ENCODE peak calls at places on chromosomes 1 and 21, in six cellular contexts. B is activated naive CD4-positive, alpha-beta T cell treated with anti-CD3 and anti-CD28 coated beads, Interleukin-2, amount 10 ng/mL, durations not matched to agents 7 days and 5 days; R is effector CD4-positive, alpha-beta T cell; J is 8988T; W is activated CD4-positive, alpha-beta T cell treated with anti-CD3 and anti-CD28 coated beads for 48 hours; X is stimulated activated CD4-positive, alpha-beta T cell treated with anti-CD3 and anti-CD28 coated beads, Interleukin-2, amount 100 ng/mL, for 48 hours. E is an unnamed sample.

GRCh38 chr1:170196490-170196889 is 50.7 kb downstream of the NTMT2 start:
- DNase-seq in B (no peak), R (no peak), J (no peak), W (no peak), X (no peak), E (no peak)

GRCh38 chr1:112264553-112264952 is 131.5 kb upstream of the CTTNBP2NL start:
- DNase-seq in B (no peak), R (no peak), J (no peak), W (no peak), X (no peak), E (no peak)

GRCh38 chr1:209567788-209568187 is 15.7 kb upstream of the CAMK1G start:
- DNase-seq in B (no peak), R (no peak), J (no peak), W (no peak), X (no peak), E (no peak)

GRCh38 chr1:239247299-239247698 is 139.1 kb upstream of the CHRM3 start:
- DNase-seq in B (no peak), R (no peak), J (no peak), W (no peak), X (no peak), E (no peak)

GRCh38 chr1:14945132-14946010 is 208.2 kb upstream of the TMEM51 start:
- DNase-seq in B (no peak), R (no peak), J (no peak), W (no peak), X (no peak), E (no peak)

GRCh38 chr1:154609398-154610380 is 1.7 kb upstream of the ADAR start:
- DNase-seq in B (peak; percentile 75), R (peak; percentile 42), J (no peak), W (peak; percentile 68), X (peak; percentile 34), E (peak; percentile 64)

GRCh38 chr1:201605385-201605747 is 66.4 kb downstream of the NAV1 start:
- DNase-seq in B (no peak), R (no peak), J (no peak), W (no peak), X (no peak), E (no peak)

GRCh38 chr1:199549424-199549823 is 478.1 kb upstream of the NR5A2 start:
- DNase-seq in B (no peak), R (no peak), J (no peak), W (no peak), X (no peak), E (no peak)

GRCh38 chr1:241714321-241715218 is 62.5 kb downstream of the WDR64 start:
- DNase-seq in B (no peak), R (no peak), J (no peak), W (no peak), X (no peak), E (no peak)

GRCh38 chr1:64469121-64469520 is 808 bp upstream of the CACHD1 start:
- DNase-seq in B (no peak), R (no peak), J (no peak), W (no peak), X (no peak), E (no peak)

GRCh38 chr1:94247146-94248094 is 10.0 kb upstream of the ARHGAP29 start:
- DNase-seq in B (peak; percentile 38), R (no peak), J (peak; percentile 45), W (peak; percentile 51), X (peak; percentile 37), E (no peak)

GRCh38 chr1:59422921-59423575 is 126.2 kb downstream of the FGGY start:
- DNase-seq in B (no peak), R (no peak), J (no peak), W (no peak), X (no peak), E (no peak)

GRCh38 chr1:15031251-15031930 is 122.2 kb upstream of the TMEM51 start:
- DNase-seq in B (no peak), R (no peak), J (no peak), W (no peak), X (no peak), E (no peak)

GRCh38 chr1:232114985-232115384 is 488.4 kb downstream of the DISC1 start:
- DNase-seq in B (no peak), R (no peak), J (no peak), W (no peak), X (no peak), E (no peak)

GRCh38 chr1:174116042-174116441 is 43.3 kb upstream of the RABGAP1L start:
- DNase-seq in B (no peak), R (no peak), J (no peak), W (no peak), X (no peak), E (no peak)

GRCh38 chr1:186531561-186532165 is 70.7 kb upstream of the PDC start:
- DNase-seq in B (no peak), R (no peak), J (no peak), W (no peak), X (no peak), E (no peak)

GRCh38 chr1:84505167-84506001 is 802 bp upstream of the SPATA1 start:
- DNase-seq in B (peak; percentile 21), R (no peak), J (peak; percentile 17), W (no peak), X (no peak), E (no peak)

GRCh38 chr1:184461321-184461720 is 74.5 kb downstream of the C1orf21 start:
- DNase-seq in B (no peak), R (no peak), J (no peak), W (no peak), X (no peak), E (no peak)

GRCh38 chr1:78919150-78919549 is 87.4 kb downstream of the ADGRL4 start:
- DNase-seq in B (no peak), R (no peak), J (no peak), W (no peak), X (no peak), E (no peak)

GRCh38 chr1:235919797-235920475 is 53.2 kb upstream of the LYST start:
- DNase-seq in B (no peak), R (no peak), J (no peak), W (no peak), X (no peak), E (no peak)

GRCh38 chr1:110482662-110483307 is 31.8 kb downstream of the PROK1 start:
- DNase-seq in B (no peak), R (no peak), J (no peak), W (no peak), X (no peak), E (no peak)

GRCh38 chr1:164765993-164766720 is 207.2 kb downstream of the PBX1 start:
- DNase-seq in B (no peak), R (no peak), J (no peak), W (no peak), X (no peak), E (no peak)

GRCh38 chr1:62301726-62302390 is 17.4 kb downstream of the KANK4 start:
- DNase-seq in B (no peak), R (no peak), J (no peak), W (no peak), X (no peak), E (no peak)

GRCh38 chr1:197485790-197486189 is 217.7 kb downstream of the CRB1 start:
- DNase-seq in B (no peak), R (no peak), J (no peak), W (no peak), X (no peak), E (no peak)

GRCh38 chr1:15195420-15196052 is 42.0 kb downstream of the TMEM51 start:
- DNase-seq in B (no peak), R (no peak), J (no peak), W (no peak), X (no peak), E (no peak)

GRCh38 chr1:28282426-28283407 is 23.4 kb downstream of the SESN2 start:
- DNase-seq in B (no peak), R (no peak), J (no peak), W (no peak), X (no peak), E (no peak)

GRCh38 chr1:97105531-97105930 is 383.9 kb downstream of the PTBP2 start:
- DNase-seq in B (no peak), R (no peak), J (no peak), W (no peak), X (no peak), E (no peak)

GRCh38 chr1:80542231-80542630 is 1258.5 kb upstream of the ADGRL2 start:
- DNase-seq in B (no peak), R (no peak), J (no peak), W (no peak), X (no peak), E (no peak)

GRCh38 chr1:116306837-116307442 is 66.1 kb upstream of the ATP1A1 start:
- DNase-seq in B (no peak), R (no peak), J (no peak), W (no peak), X (no peak), E (no peak)

GRCh38 chr1:12339861-12340557 is 110.2 kb downstream of the VPS13D start:
- DNase-seq in B (no peak), R (no peak), J (no peak), W (no peak), X (no peak), E (no peak)

GRCh38 chr1:38020361-38020760 is 7.8 kb downstream of the UTP11 start:
- DNase-seq in B (no peak), R (no peak), J (no peak), W (no peak), X (no peak), E (no peak)

GRCh38 chr21:22223385-22223784 is 1225.2 kb downstream of the NCAM2 start:
- DNase-seq in B (no peak), R (no peak), J (no peak), W (no peak), X (no peak), E (no peak)

GRCh38 chr1:110240476-110241210 is 30.5 kb downstream of the KCNC4 start:
- DNase-seq in B (no peak), R (no peak), J (no peak), W (no peak), X (no peak), E (no peak)

GRCh38 chr1:77776007-77776725 is 3.3 kb upstream of the MIGA1 start:
- DNase-seq in B (no peak), R (no peak), J (no peak), W (no peak), X (no peak), E (no peak)

GRCh38 chr1:235573880-235574279 is 69.6 kb upstream of the B3GALNT2 start:
- DNase-seq in B (no peak), R (no peak), J (no peak), W (no peak), X (no peak), E (no peak)

GRCh38 chr1:31095298-31095981 is 29.9 kb upstream of the PUM1 start:
- DNase-seq in B (no peak), R (no peak), J (no peak), W (no peak), X (no peak), E (no peak)

GRCh38 chr1:7376676-7377075 is 394.4 kb upstream of the VAMP3 start:
- DNase-seq in B (no peak), R (no peak), J (no peak), W (no peak), X (no peak), E (no peak)

GRCh38 chr1:224592636-224593579 is 23.2 kb upstream of the CNIH3 start:
- DNase-seq in B (no peak), R (no peak), J (no peak), W (no peak), X (no peak), E (no peak)